ENCODE peak calls at places on chromosomes 1 and 21, in five cellular contexts. C is fibroblast of gingiva, J is AG08395, U is occipital lobe, M is cardiac fibroblast. P is an unnamed sample.

GRCh38 chr1:151944859-151945575 is 35.7 kb upstream of the THEM4 start:
- DNase-seq in C (no peak), J (no peak), U (no peak), M (no peak), P (no peak)

GRCh38 chr1:227459326-227459841 is 104.0 kb upstream of the ZNF678 start:
- DNase-seq in C (no peak), J (no peak), U (no peak), M (no peak), P (no peak)

GRCh38 chr1:159122005-159122621 is 45.5 kb upstream of the AIM2 start:
- DNase-seq in C (peak), J (peak), U (no peak), M (peak), P (no peak)

GRCh38 chr1:57831624-57832023 is 407.8 kb upstream of the DAB1 start:
- DNase-seq in C (peak), J (peak), U (no peak), M (peak), P (no peak)

GRCh38 chr1:54564312-54565112 is 16.5 kb downstream of the ACOT11 start:
- DNase-seq in C (no peak), J (no peak), U (no peak), M (no peak), P (no peak)

GRCh38 chr1:163538682-163539081 is 216.9 kb downstream of the NUF2 start:
- DNase-seq in C (no peak), J (no peak), U (no peak), M (no peak), P (no peak)

GRCh38 chr1:209924386-209924785 is 13.6 kb upstream of the SYT14 start:
- DNase-seq in C (no peak), J (no peak), U (no peak), M (no peak), P (no peak)

GRCh38 chr1:74689800-74690696 is 16.5 kb upstream of the ERICH3 start:
- DNase-seq in C (peak), J (peak), U (peak), M (peak), P (peak)

GRCh38 chr1:35556494-35557117 is 597 bp downstream of the KIAA0319L start:
- DNase-seq in C (no peak), J (no peak), U (no peak), M (no peak), P (no peak)

GRCh38 chr1:225883616-225884265 is 1.6 kb upstream of the TMEM63A start:
- DNase-seq in C (no peak), J (no peak), U (no peak), M (no peak), P (no peak)

GRCh38 chr1:177600936-177601335 is 368.9 kb downstream of the SEC16B start:
- DNase-seq in C (no peak), J (no peak), U (no peak), M (no peak), P (no peak)

GRCh38 chr21:40829308-40829707 is 17.6 kb downstream of the DSCAM start:
- DNase-seq in C (no peak), J (no peak), U (no peak), M (no peak), P (no peak)

GRCh38 chr1:195141294-195141693 is 1466.9 kb downstream of the KCNT2 start:
- DNase-seq in C (no peak), J (no peak), U (no peak), M (no peak), P (no peak)

GRCh38 chr1:111179968-111180533 is 20.4 kb downstream of the DENND2D start:
- DNase-seq in C (no peak), J (no peak), U (no peak), M (no peak), P (no peak)

GRCh38 chr21:42526379-42526727 is 12.7 kb downstream of the SLC37A1 start:
- DNase-seq in C (no peak), J (no peak), U (no peak), M (no peak), P (no peak)

GRCh38 chr1:191671236-191671635 is 487.0 kb upstream of the RGS18 start:
- DNase-seq in C (no peak), J (no peak), U (no peak), M (no peak), P (no peak)

GRCh38 chr1:217889401-217889800 is 258.3 kb downstream of the SPATA17 start:
- DNase-seq in C (no peak), J (no peak), U (no peak), M (no peak), P (no peak)

GRCh38 chr1:36465731-36466369 is 1.7 kb upstream of the MRPS15 start:
- DNase-seq in C (no peak), J (peak), U (no peak), M (peak), P (no peak)

GRCh38 chr1:2382621-2383361 is 8.6 kb downstream of the MORN1 start:
- DNase-seq in C (no peak), J (peak), U (no peak), M (peak), P (peak)

GRCh38 chr21:30463713-30464112 is 16.5 kb downstream of the KRTAP19-1 start:
- DNase-seq in C (no peak), J (no peak), U (no peak), M (no peak), P (no peak)

GRCh38 chr21:36792505-36792967 is 93.6 kb downstream of the SIM2 start:
- DNase-seq in C (no peak), J (no peak), U (no peak), M (no peak), P (no peak)

GRCh38 chr1:167510244-167510643 is 8.1 kb downstream of the CD247 start:
- DNase-seq in C (no peak), J (no peak), U (no peak), M (no peak), P (no peak)

GRCh38 chr1:33683913-33684312 is 180.0 kb upstream of the HMGB4 start:
- DNase-seq in C (no peak), J (peak), U (peak), M (no peak), P (no peak)

GRCh38 chr1:167544447-167544846 is 9.1 kb downstream of the CREG1 start:
- DNase-seq in C (no peak), J (no peak), U (no peak), M (no peak), P (no peak)

GRCh38 chr1:36884029-36884701 is 150.2 kb downstream of the GRIK3 start:
- DNase-seq in C (no peak), J (no peak), U (no peak), M (no peak), P (no peak)

GRCh38 chr1:16164821-16165364 is 9.0 kb upstream of the EPHA2 start:
- DNase-seq in C (no peak), J (no peak), U (no peak), M (no peak), P (no peak)

GRCh38 chr1:224353975-224354930 is 2.4 kb upstream of the CNIH4 start:
- DNase-seq in C (no peak), J (no peak), U (no peak), M (no peak), P (no peak)

GRCh38 chr1:225881081-225882007 is 836 bp downstream of the TMEM63A start:
- DNase-seq in C (peak), J (peak), U (no peak), M (peak), P (peak)

GRCh38 chr1:235160965-235161684 is at the start of gene RBM34:
- DNase-seq in C (peak), J (peak), U (peak), M (peak), P (peak)

GRCh38 chr1:227299238-227299637 is 19.1 kb downstream of the CDC42BPA start:
- DNase-seq in C (peak), J (peak), U (no peak), M (peak), P (no peak)

GRCh38 chr1:31633117-31633516 is 11.6 kb downstream of the PEF1 start:
- DNase-seq in C (no peak), J (no peak), U (no peak), M (no peak), P (peak)

GRCh38 chr1:27119270-27119618 is 35.7 kb downstream of the SLC9A1 start:
- DNase-seq in C (peak), J (peak), U (no peak), M (peak), P (no peak)

GRCh38 chr1:35929730-35930592 is 944 bp upstream of the AGO3 start:
- DNase-seq in C (peak), J (peak), U (peak), M (peak), P (peak)

GRCh38 chr1:198876371-198876871 is 237.6 kb downstream of the PTPRC start:
- DNase-seq in C (no peak), J (no peak), U (no peak), M (no peak), P (no peak)

GRCh38 chr1:153882296-153882912 is 40.4 kb downstream of the GATAD2B start:
- DNase-seq in C (no peak), J (no peak), U (no peak), M (no peak), P (no peak)